ENCODE peak calls at places on chromosomes 11 and 22, in six cellular contexts. D, Z, T, L, V and S are unnamed samples.
A peak's percentile ranks its signal among the peaks of the same experiment; 100 is the strongest.

GRCh38 chr11:12556155-12556554 is 118.1 kb upstream of the TEAD1 start:
- DNase-seq in D (no peak), Z (no peak), T (no peak), L (no peak), V (peak; percentile 85), S (no peak)

GRCh38 chr11:129386795-129387390 is 11.2 kb downstream of the BARX2 start:
- DNase-seq in D (no peak), Z (no peak), T (no peak), L (no peak), V (no peak), S (no peak)

GRCh38 chr22:30875481-30876215 is 92.9 kb downstream of the MORC2 start:
- DNase-seq in D (no peak), Z (no peak), T (no peak), L (no peak), V (no peak), S (no peak)

GRCh38 chr22:19795617-19796008 is 35.0 kb downstream of the TBX1 start:
- DNase-seq in D (no peak), Z (no peak), T (no peak), L (no peak), V (peak; percentile 22), S (no peak)

GRCh38 chr11:84103096-84103495 is 816.9 kb upstream of the CCDC90B start:
- DNase-seq in D (no peak), Z (no peak), T (no peak), L (no peak), V (no peak), S (no peak)

GRCh38 chr22:36097880-36098279 is 62.7 kb downstream of the APOL3 start:
- DNase-seq in D (no peak), Z (no peak), T (no peak), L (no peak), V (no peak), S (no peak)

GRCh38 chr11:88332851-88333250 is 4.7 kb downstream of the CTSC start:
- DNase-seq in D (no peak), Z (no peak), T (no peak), L (no peak), V (no peak), S (no peak)

GRCh38 chr11:55357560-55358184 is 10.1 kb upstream of the OR4A15 start:
- DNase-seq in D (peak; percentile 31), Z (no peak), T (no peak), L (no peak), V (no peak), S (no peak)

GRCh38 chr22:21791635-21792625 is 56.3 kb upstream of the YPEL1 start:
- DNase-seq in D (no peak), Z (no peak), T (no peak), L (no peak), V (no peak), S (no peak)

GRCh38 chr11:16607675-16608644 is 130.5 kb upstream of the C11orf58 start:
- DNase-seq in D (no peak), Z (no peak), T (no peak), L (no peak), V (peak; percentile 86), S (peak; percentile 88)

GRCh38 chr11:10584071-10584501 is 15.6 kb upstream of the LYVE1 start:
- DNase-seq in D (no peak), Z (no peak), T (no peak), L (no peak), V (peak; percentile 56), S (no peak)

GRCh38 chr22:17105143-17106129 is 15.7 kb downstream of the TMEM121B start:
- DNase-seq in D (no peak), Z (no peak), T (no peak), L (no peak), V (no peak), S (no peak)

GRCh38 chr11:23359297-23359696 is 499.0 kb upstream of the CCDC179 start:
- DNase-seq in D (no peak), Z (no peak), T (no peak), L (peak; percentile 61), V (peak; percentile 90), S (no peak)

GRCh38 chr11:60756307-60757032 is at the start of gene MS4A15:
- DNase-seq in D (no peak), Z (no peak), T (peak; percentile 86), L (no peak), V (no peak), S (no peak)

GRCh38 chr22:39362271-39362670 is 12.5 kb downstream of the SYNGR1 start:
- DNase-seq in D (no peak), Z (no peak), T (no peak), L (no peak), V (no peak), S (no peak)

GRCh38 chr11:125304111-125304639 is 139.6 kb downstream of the PKNOX2 start:
- DNase-seq in D (no peak), Z (no peak), T (no peak), L (no peak), V (no peak), S (no peak)

GRCh38 chr22:50530857-50531545 is 1.2 kb upstream of the TYMP start:
- DNase-seq in D (no peak), Z (peak; percentile 65), T (no peak), L (no peak), V (peak; percentile 79), S (peak; percentile 43)

GRCh38 chr11:94649925-94650623 is 82.9 kb downstream of the PIWIL4 start:
- DNase-seq in D (no peak), Z (no peak), T (no peak), L (no peak), V (peak; percentile 24), S (no peak)

GRCh38 chr11:36092314-36093030 is 148.6 kb downstream of the LDLRAD3 start:
- DNase-seq in D (no peak), Z (no peak), T (no peak), L (no peak), V (peak; percentile 19), S (no peak)

GRCh38 chr11:128757886-128758612 is 64.2 kb downstream of the FLI1 start:
- DNase-seq in D (no peak), Z (no peak), T (no peak), L (no peak), V (no peak), S (no peak)

GRCh38 chr11:113014262-113014661 is 53.0 kb downstream of the NCAM1 start:
- DNase-seq in D (no peak), Z (no peak), T (peak; percentile 38), L (no peak), V (no peak), S (peak; percentile 77)

GRCh38 chr11:62217191-62217748 is 8.8 kb downstream of the SCGB2A1 start:
- DNase-seq in D (no peak), Z (no peak), T (peak; percentile 8), L (no peak), V (peak; percentile 27), S (peak; percentile 19)

GRCh38 chr11:86440843-86441242 is 66.2 kb downstream of the CCDC81 start:
- DNase-seq in D (no peak), Z (no peak), T (no peak), L (no peak), V (no peak), S (no peak)

GRCh38 chr11:797300-798092 is 585 bp downstream of the SLC25A22 start:
- DNase-seq in D (peak; percentile 50), Z (peak; percentile 73), T (peak; percentile 32), L (no peak), V (peak; percentile 96), S (peak; percentile 28)

GRCh38 chr11:23314162-23314561 is 453.9 kb upstream of the CCDC179 start:
- DNase-seq in D (no peak), Z (no peak), T (no peak), L (no peak), V (no peak), S (no peak)

GRCh38 chr11:112163875-112164521 is at the start of gene IL18:
- DNase-seq in D (peak; percentile 62), Z (no peak), T (no peak), L (no peak), V (no peak), S (peak; percentile 16)

GRCh38 chr11:61518032-61518795 is 9.7 kb downstream of the LRRC10B start:
- DNase-seq in D (no peak), Z (no peak), T (no peak), L (no peak), V (no peak), S (no peak)

GRCh38 chr11:36304349-36304748 is 8.3 kb downstream of the PRR5L start:
- DNase-seq in D (no peak), Z (no peak), T (no peak), L (no peak), V (peak; percentile 63), S (no peak)

GRCh38 chr22:43391306-43391705 is 20.5 kb upstream of the MPPED1 start:
- DNase-seq in D (no peak), Z (no peak), T (no peak), L (no peak), V (no peak), S (no peak)

GRCh38 chr22:37186228-37186996 is 1.6 kb downstream of the C1QTNF6 start:
- DNase-seq in D (no peak), Z (peak; percentile 14), T (no peak), L (no peak), V (peak; percentile 64), S (peak; percentile 77)

GRCh38 chr11:100445231-100445735 is 241.8 kb upstream of the ARHGAP42 start:
- DNase-seq in D (no peak), Z (no peak), T (peak; percentile 75), L (no peak), V (no peak), S (peak; percentile 58)